ENCODE peak calls at places on chromosomes 4 and X, in four cellular contexts. I is lower lobe of right lung, O is mammary epithelial cell, X is upper lobe of right lung. C is an unnamed sample.
A peak's percentile ranks its signal among the peaks of the same experiment; 100 is the strongest.

GRCh38 chr4:42906906-42907774 is 14.6 kb downstream of the GRXCR1 start:
- DNase-seq in I (no peak), O (peak; percentile 13), X (no peak), C (peak; percentile 53)

GRCh38 chrX:54248309-54248708 is 65.3 kb upstream of the FAM120C start:
- DNase-seq in I (no peak), O (peak; percentile 28), X (no peak), C (no peak)

GRCh38 chrX:135521405-135522131 is 1.1 kb downstream of the INTS6L start:
- DNase-seq in I (peak; percentile 88), O (peak; percentile 83), X (peak; percentile 89), C (peak; percentile 85)

GRCh38 chr4:1523506-1523905 is 117.3 kb upstream of the NKX1-1 start:
- DNase-seq in I (peak; percentile 20), O (no peak), X (no peak), C (no peak)

GRCh38 chrX:20116087-20116574 is 576 bp downstream of the MAP7D2 start:
- DNase-seq in I (no peak), O (no peak), X (no peak), C (no peak)

GRCh38 chrX:112849010-112849409 is 8.4 kb upstream of the AMOT start:
- DNase-seq in I (no peak), O (no peak), X (no peak), C (no peak)

GRCh38 chr4:184664445-184665210 is 15.1 kb downstream of the PRIMPOL start:
- DNase-seq in I (no peak), O (no peak), X (no peak), C (no peak)

GRCh38 chr4:82782626-82783025 is 16.0 kb downstream of the SCD5 start:
- DNase-seq in I (no peak), O (peak; percentile 37), X (no peak), C (no peak)

GRCh38 chr4:108560624-108561023 is 59.8 kb upstream of the RPL34 start:
- DNase-seq in I (no peak), O (no peak), X (no peak), C (no peak)

GRCh38 chrX:64894454-64895038 is 81.7 kb downstream of the ZC4H2 start:
- DNase-seq in I (no peak), O (peak; percentile 8), X (no peak), C (no peak)

GRCh38 chrX:123964155-123964554 is 2.6 kb downstream of the STAG2 start:
- DNase-seq in I (no peak), O (no peak), X (no peak), C (no peak)

GRCh38 chr4:186724048-186724860 is 598 bp upstream of the FAT1 start:
- DNase-seq in I (peak; percentile 59), O (peak; percentile 39), X (peak; percentile 72), C (no peak)

GRCh38 chr4:140717313-140717712 is 38.9 kb downstream of the TBC1D9 start:
- DNase-seq in I (no peak), O (no peak), X (no peak), C (no peak)

GRCh38 chr4:1855334-1856070 is 454 bp downstream of the LETM1 start:
- DNase-seq in I (peak; percentile 60), O (no peak), X (peak; percentile 73), C (no peak)

GRCh38 chr4:176383273-176384077 is 63.7 kb downstream of the SPCS3 start:
- DNase-seq in I (no peak), O (peak; percentile 26), X (no peak), C (no peak)

GRCh38 chr4:137393043-137393442 is 139.3 kb downstream of the PCDH18 start:
- DNase-seq in I (no peak), O (no peak), X (no peak), C (no peak)

GRCh38 chrX:136714626-136715599 is 65.8 kb downstream of the ARHGEF6 start:
- DNase-seq in I (no peak), O (no peak), X (no peak), C (no peak)

DNA sequence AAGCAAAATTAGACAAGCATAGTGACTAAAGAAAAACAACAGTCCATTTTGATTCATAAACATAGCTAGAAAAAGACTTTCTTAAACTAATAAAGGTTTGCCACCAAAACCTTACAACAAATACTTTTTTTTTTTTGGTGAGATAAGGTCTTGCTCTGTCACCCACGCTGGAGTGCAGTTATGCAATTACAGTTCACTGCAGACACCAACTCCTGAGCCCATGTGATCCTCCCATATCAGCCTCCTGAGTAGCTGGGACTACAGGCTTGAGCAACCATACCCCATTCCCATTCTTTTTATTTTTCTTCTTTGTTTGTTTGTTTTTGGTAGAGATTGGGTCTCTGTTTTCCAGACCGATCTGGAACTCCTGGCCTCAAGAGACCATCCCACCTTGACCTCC is 247.2 kb upstream of the ADGRL3 start:
- DNase-seq in I (no peak), O (no peak), X (no peak), C (no peak)
- H3K4me3 ChIP-seq in I (no peak overlapping the region), O (no peak overlapping the region), X (no peak overlapping the region), C (no peak overlapping the region)

GRCh38 chrX:74280759-74281158 is 23.2 kb upstream of the ZCCHC13 start:
- DNase-seq in I (no peak), O (no peak), X (no peak), C (no peak)
- H3K36me3 ChIP-seq in I (peaks cover 73% of the 10 kb centered on the region), O (peaks cover 5% of the 10 kb centered on the region), X (peaks cover 52% of the 10 kb centered on the region), C (peaks cover 50% of the 10 kb centered on the region)

GRCh38 chrX:17563515-17563914 is 173.8 kb upstream of the SCML1 start:
- DNase-seq in I (no peak), O (peak; percentile 48), X (no peak), C (no peak)
- H3K4me1 ChIP-seq in I (no peaks in the 10 kb centered on the region), O (peaks cover 51% of the 10 kb centered on the region), X (peaks cover 3% of the 10 kb centered on the region), C (peaks cover 18% of the 10 kb centered on the region)

GRCh38 chr4:70704333-70705145 is 16.2 kb downstream of the UTP3 start:
- DNase-seq in I (peak; percentile 92), O (peak; percentile 56), X (peak; percentile 95), C (peak; percentile 72)

GRCh38 chr4:70705856-70706461 is 15.8 kb upstream of the RUFY3 start:
- DNase-seq in I (no peak), O (no peak), X (no peak), C (no peak)

GRCh38 chr4:70705146-70705855 is 16.5 kb upstream of the RUFY3 start:
- DNase-seq in I (peak; percentile 91), O (peak; percentile 81), X (peak; percentile 94), C (peak; percentile 74)

GRCh38 chr4:70701271-70701670 is 12.9 kb downstream of the UTP3 start:
- DNase-seq in I (no peak), O (peak; percentile 63), X (no peak), C (no peak)

GRCh38 chr4:70703695-70704332 is 15.5 kb downstream of the UTP3 start:
- DNase-seq in I (no peak), O (peak; percentile 54), X (no peak), C (no peak)
- H3K4me3 ChIP-seq in I (peak overlapping the region; percentile 85), O (peak overlapping the region; percentile 31), X (peak overlapping the region; percentile 89), C (peak overlapping the region; percentile 84)

DNA sequence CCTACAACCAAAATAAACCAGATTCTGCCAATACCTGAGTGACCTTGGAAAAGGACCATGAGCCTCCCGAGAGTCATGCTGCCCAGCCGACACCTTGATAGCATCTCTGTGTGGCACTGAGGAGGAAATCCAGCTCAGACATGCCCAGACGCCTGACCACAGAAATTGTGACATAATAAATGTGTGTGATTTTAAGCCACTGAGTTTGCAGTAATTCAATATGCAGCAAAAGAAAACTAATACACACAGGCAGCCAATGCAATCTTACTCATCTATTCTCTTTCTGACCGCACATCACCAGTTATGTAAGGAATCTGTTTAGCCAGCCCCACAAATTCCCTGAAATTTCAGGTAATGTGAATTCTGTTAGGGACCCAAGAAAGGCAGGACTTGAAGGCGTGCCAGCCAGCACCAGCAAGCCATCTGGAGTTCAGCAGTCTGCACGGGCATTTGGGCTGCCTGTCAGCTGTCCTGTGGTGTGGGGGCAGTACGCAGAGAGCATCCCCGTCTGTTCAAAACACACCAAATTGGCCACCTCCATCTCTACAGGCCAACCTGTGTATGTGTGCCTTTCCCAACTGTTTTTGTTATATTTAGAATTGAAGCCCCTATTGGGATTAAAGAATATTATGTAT is 176.4 kb downstream of the NLGN4X start:
- DNase-seq in I (no peak), O (peak; percentile 75), X (no peak), C (peak; percentile 42)
- H3K36me3 ChIP-seq in I (no peaks in the 10 kb centered on the region), O (no peaks in the 10 kb centered on the region), X (no peaks in the 10 kb centered on the region), C (no peaks in the 10 kb centered on the region)

DNA sequence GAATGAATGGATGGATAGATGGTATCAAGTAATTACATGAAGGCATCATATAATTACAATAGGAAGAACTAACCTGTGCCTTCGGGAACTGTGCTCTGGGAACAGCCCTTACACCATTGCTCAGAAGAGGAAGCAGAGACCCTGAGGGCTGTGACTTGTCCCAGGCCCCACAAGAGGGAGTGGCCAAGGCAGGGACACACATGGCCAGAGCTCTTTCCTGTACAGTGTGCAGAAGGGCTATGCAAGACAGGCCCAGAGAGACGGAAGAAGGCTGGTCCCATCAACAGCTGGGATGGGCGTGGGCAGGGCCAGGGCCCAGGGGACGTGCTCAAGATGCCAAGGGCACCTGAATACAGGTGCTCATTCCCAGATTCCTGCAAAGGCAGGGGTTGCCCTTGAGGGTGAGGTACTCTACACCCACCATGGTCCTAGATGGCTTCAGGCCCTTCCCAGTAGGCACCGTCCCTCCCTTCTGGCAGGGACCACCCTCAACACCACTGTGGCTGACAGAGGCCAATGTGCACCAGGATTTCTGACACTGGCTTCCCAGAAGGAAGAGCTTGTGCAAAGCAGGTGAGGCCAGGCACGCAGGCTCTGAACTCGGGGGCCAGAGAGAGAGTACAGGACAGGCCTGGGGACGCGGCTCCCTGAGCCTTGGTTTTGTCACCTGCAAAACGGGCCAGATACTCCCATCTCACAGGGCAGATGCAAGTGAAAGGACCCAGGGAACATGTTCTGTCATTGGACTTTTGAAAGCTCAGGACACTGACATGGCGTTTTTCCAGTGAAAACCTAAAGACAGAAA is 1.7 kb downstream of the EVC2 start:
- DNase-seq in I (no peak), O (no peak), X (no peak), C (no peak)
- H3K4me1 ChIP-seq in I (peaks cover 28% of the 10 kb centered on the region), O (peaks cover 37% of the 10 kb centered on the region), X (peaks cover 13% of the 10 kb centered on the region), C (peaks cover 18% of the 10 kb centered on the region)

GRCh38 chr4:7631288-7631633 is 196.5 kb upstream of the PSAPL1 start:
- DNase-seq in I (peak; percentile 34), O (no peak), X (no peak), C (no peak)
- H3K4me3 ChIP-seq in I (no peak overlapping the region), O (no peak overlapping the region), X (no peak overlapping the region), C (no peak overlapping the region)

GRCh38 chrX:41350150-41350975 is 16.4 kb downstream of the DDX3X start:
- DNase-seq in I (no peak), O (no peak), X (no peak), C (no peak)

GRCh38 chrX:41350976-41351569 is 17.1 kb downstream of the DDX3X start:
- DNase-seq in I (no peak), O (no peak), X (no peak), C (no peak)

GRCh38 chrX:41351923-41352322 is 18.0 kb downstream of the DDX3X start:
- DNase-seq in I (no peak), O (no peak), X (no peak), C (no peak)

GRCh38 chrX:41347186-41347585 is 13.2 kb downstream of the DDX3X start:
- DNase-seq in I (no peak), O (no peak), X (no peak), C (no peak)

DNA sequence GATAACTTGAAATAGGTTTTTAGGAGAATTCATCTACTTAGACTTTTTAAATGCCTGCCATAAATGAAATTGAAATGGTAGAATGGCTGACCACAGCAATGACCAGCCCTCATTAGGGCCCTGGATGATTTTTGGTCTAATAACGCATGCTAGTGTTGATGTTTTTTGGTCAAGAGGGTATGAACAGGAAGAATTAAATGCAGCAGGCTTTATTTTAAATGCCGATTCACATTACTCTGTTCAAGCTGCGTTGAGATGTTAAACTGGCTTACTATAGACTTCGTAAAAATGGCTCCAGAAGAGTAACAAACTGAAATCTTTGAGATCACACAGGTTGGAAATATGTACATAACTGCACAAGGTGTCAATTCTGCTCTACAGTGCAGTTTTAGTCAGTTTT is 14.6 kb downstream of the DDX3X start:
- DNase-seq in I (no peak), O (no peak), X (no peak), C (no peak)
- H3K36me3 ChIP-seq in I (peaks cover 59% of the 10 kb centered on the region), O (peaks cover 49% of the 10 kb centered on the region), X (peaks cover 60% of the 10 kb centered on the region), C (peaks cover 57% of the 10 kb centered on the region)